ENCODE peak calls at places on chromosomes 2 and 18, in five cellular contexts. One of them, this sample, is unnamed.

GRCh38 chr2:60432202-60432601 is 121.3 kb downstream of the BCL11A start:
- ATAC-seq in activated T-cell treated with anti-CD3 and anti-CD28 coated beads, Interleukin-2, amount 50 U/mL, for 72 hours: no peak
- ATAC-seq in aorta: no peak
- ATAC-seq in activated CD8-positive, alpha-beta memory T cell treated with anti-CD3 and anti-CD28 coated beads, Interleukin-2, amount 10 ng/mL, durations not matched to agents 7 days and 5 days: no peak
- ATAC-seq in foreskin keratinocyte: peak
- ATAC-seq in this sample: no peak

GRCh38 chr2:101753207-101753616 is 55.7 kb downstream of the MAP4K4 start:
- ATAC-seq in activated T-cell treated with anti-CD3 and anti-CD28 coated beads, Interleukin-2, amount 50 U/mL, for 72 hours: no peak
- ATAC-seq in aorta: no peak
- ATAC-seq in activated CD8-positive, alpha-beta memory T cell treated with anti-CD3 and anti-CD28 coated beads, Interleukin-2, amount 10 ng/mL, durations not matched to agents 7 days and 5 days: no peak
- ATAC-seq in foreskin keratinocyte: no peak
- ATAC-seq in this sample: no peak

GRCh38 chr2:95007822-95008221 is 17.7 kb upstream of the MAL start:
- ATAC-seq in activated T-cell treated with anti-CD3 and anti-CD28 coated beads, Interleukin-2, amount 50 U/mL, for 72 hours: peak
- ATAC-seq in aorta: no peak
- ATAC-seq in activated CD8-positive, alpha-beta memory T cell treated with anti-CD3 and anti-CD28 coated beads, Interleukin-2, amount 10 ng/mL, durations not matched to agents 7 days and 5 days: no peak
- ATAC-seq in foreskin keratinocyte: no peak
- ATAC-seq in this sample: no peak

GRCh38 chr18:8770655-8771054 is 65.3 kb downstream of the MTCL1 start:
- ATAC-seq in activated T-cell treated with anti-CD3 and anti-CD28 coated beads, Interleukin-2, amount 50 U/mL, for 72 hours: no peak
- ATAC-seq in aorta: no peak
- ATAC-seq in activated CD8-positive, alpha-beta memory T cell treated with anti-CD3 and anti-CD28 coated beads, Interleukin-2, amount 10 ng/mL, durations not matched to agents 7 days and 5 days: no peak
- ATAC-seq in foreskin keratinocyte: no peak
- ATAC-seq in this sample: no peak

GRCh38 chr2:216139884-216140283 is 30.7 kb downstream of the XRCC5 start:
- ATAC-seq in activated T-cell treated with anti-CD3 and anti-CD28 coated beads, Interleukin-2, amount 50 U/mL, for 72 hours: no peak
- ATAC-seq in aorta: no peak
- ATAC-seq in activated CD8-positive, alpha-beta memory T cell treated with anti-CD3 and anti-CD28 coated beads, Interleukin-2, amount 10 ng/mL, durations not matched to agents 7 days and 5 days: peak
- ATAC-seq in foreskin keratinocyte: peak
- ATAC-seq in this sample: peak

GRCh38 chr18:35083174-35083712 is 42.0 kb downstream of the MAPRE2 start:
- ATAC-seq in activated T-cell treated with anti-CD3 and anti-CD28 coated beads, Interleukin-2, amount 50 U/mL, for 72 hours: no peak
- ATAC-seq in aorta: no peak
- ATAC-seq in activated CD8-positive, alpha-beta memory T cell treated with anti-CD3 and anti-CD28 coated beads, Interleukin-2, amount 10 ng/mL, durations not matched to agents 7 days and 5 days: no peak
- ATAC-seq in foreskin keratinocyte: no peak
- ATAC-seq in this sample: no peak

GRCh38 chr2:239484571-239485355 is 83.9 kb upstream of the HDAC4 start:
- ATAC-seq in activated T-cell treated with anti-CD3 and anti-CD28 coated beads, Interleukin-2, amount 50 U/mL, for 72 hours: no peak
- ATAC-seq in aorta: no peak
- ATAC-seq in activated CD8-positive, alpha-beta memory T cell treated with anti-CD3 and anti-CD28 coated beads, Interleukin-2, amount 10 ng/mL, durations not matched to agents 7 days and 5 days: no peak
- ATAC-seq in foreskin keratinocyte: no peak
- ATAC-seq in this sample: no peak

GRCh38 chr2:27184115-27184514 is 27.7 kb upstream of the ATRAID start:
- ATAC-seq in activated T-cell treated with anti-CD3 and anti-CD28 coated beads, Interleukin-2, amount 50 U/mL, for 72 hours: no peak
- ATAC-seq in aorta: peak
- ATAC-seq in activated CD8-positive, alpha-beta memory T cell treated with anti-CD3 and anti-CD28 coated beads, Interleukin-2, amount 10 ng/mL, durations not matched to agents 7 days and 5 days: no peak
- ATAC-seq in foreskin keratinocyte: no peak
- ATAC-seq in this sample: no peak

GRCh38 chr2:234121999-234122398 is 71.5 kb downstream of the SPP2 start:
- ATAC-seq in activated T-cell treated with anti-CD3 and anti-CD28 coated beads, Interleukin-2, amount 50 U/mL, for 72 hours: no peak
- ATAC-seq in aorta: no peak
- ATAC-seq in activated CD8-positive, alpha-beta memory T cell treated with anti-CD3 and anti-CD28 coated beads, Interleukin-2, amount 10 ng/mL, durations not matched to agents 7 days and 5 days: no peak
- ATAC-seq in foreskin keratinocyte: no peak
- ATAC-seq in this sample: no peak

GRCh38 chr2:188326669-188327301 is 35.1 kb downstream of the GULP1 start:
- ATAC-seq in activated T-cell treated with anti-CD3 and anti-CD28 coated beads, Interleukin-2, amount 50 U/mL, for 72 hours: no peak
- ATAC-seq in aorta: no peak
- ATAC-seq in activated CD8-positive, alpha-beta memory T cell treated with anti-CD3 and anti-CD28 coated beads, Interleukin-2, amount 10 ng/mL, durations not matched to agents 7 days and 5 days: no peak
- ATAC-seq in foreskin keratinocyte: no peak
- ATAC-seq in this sample: no peak

GRCh38 chr2:228140934-228141528 is 40.5 kb downstream of the SPHKAP start:
- ATAC-seq in activated T-cell treated with anti-CD3 and anti-CD28 coated beads, Interleukin-2, amount 50 U/mL, for 72 hours: peak
- ATAC-seq in aorta: no peak
- ATAC-seq in activated CD8-positive, alpha-beta memory T cell treated with anti-CD3 and anti-CD28 coated beads, Interleukin-2, amount 10 ng/mL, durations not matched to agents 7 days and 5 days: peak
- ATAC-seq in foreskin keratinocyte: no peak
- ATAC-seq in this sample: peak